ENCODE peak calls at places on chromosomes 2 and 18, in eight cellular contexts. G is HCT116, B is hepatocyte, N is GM23338, H is OCI-LY7, I is SK-N-SH, U is MM.1S, D is PC-3. C is an unnamed sample.
A peak's percentile ranks its signal among the peaks of the same experiment; 100 is the strongest.

GRCh38 chr2:36356199-36356989 is 816 bp downstream of the CRIM1 start:
- DNase-seq in G (no peak), B (peak; percentile 68), N (peak; percentile 58), H (peak; percentile 71), I (peak; percentile 72), U (peak; percentile 39), D (peak; percentile 25), C (peak; percentile 77)

GRCh38 chr2:11701206-11701605 is 31.2 kb upstream of the NTSR2 start:
- DNase-seq in G (no peak), B (no peak), N (no peak), H (peak; percentile 28), I (no peak), U (no peak), D (no peak), C (no peak)

GRCh38 chr2:222776792-222777191 is 84.0 kb upstream of the ACSL3 start:
- DNase-seq in G (no peak), B (no peak), N (no peak), H (no peak), I (no peak), U (no peak), D (no peak), C (no peak)

GRCh38 chr2:55311444-55311870 is 42.4 kb upstream of the MTIF2 start:
- DNase-seq in G (no peak), B (no peak), N (peak; percentile 4), H (peak; percentile 8), I (no peak), U (no peak), D (peak; percentile 71), C (peak; percentile 84)

GRCh38 chr18:7592305-7593071 is 25.4 kb downstream of the PTPRM start:
- DNase-seq in G (no peak), B (no peak), N (peak; percentile 70), H (no peak), I (peak; percentile 36), U (no peak), D (no peak), C (no peak)

GRCh38 chr2:8753609-8754008 is 71.8 kb downstream of the ID2 start:
- DNase-seq in G (no peak), B (no peak), N (no peak), H (no peak), I (no peak), U (peak; percentile 27), D (no peak), C (no peak)

GRCh38 chr18:36511791-36512352 is 214.4 kb downstream of the FHOD3 start:
- DNase-seq in G (no peak), B (no peak), N (no peak), H (no peak), I (peak; percentile 27), U (no peak), D (peak; percentile 4), C (peak; percentile 29)

GRCh38 chr18:24019641-24020331 is 5.2 kb downstream of the TTC39C start:
- DNase-seq in G (no peak), B (no peak), N (no peak), H (peak; percentile 91), I (no peak), U (peak; percentile 96), D (no peak), C (no peak)

GRCh38 chr2:42327125-42327524 is 33.9 kb downstream of the COX7A2L start:
- DNase-seq in G (no peak), B (no peak), N (peak; percentile 29), H (no peak), I (no peak), U (no peak), D (peak; percentile 57), C (no peak)

GRCh38 chr2:68740184-68740914 is 5.7 kb downstream of the ARHGAP25 start:
- DNase-seq in G (no peak), B (no peak), N (no peak), H (no peak), I (no peak), U (no peak), D (no peak), C (no peak)

GRCh38 chr2:226435146-226435545 is 364.5 kb downstream of the IRS1 start:
- DNase-seq in G (no peak), B (no peak), N (no peak), H (no peak), I (no peak), U (no peak), D (no peak), C (no peak)

GRCh38 chr18:62555135-62555534 is 32.3 kb downstream of the ZCCHC2 start:
- DNase-seq in G (no peak), B (no peak), N (no peak), H (no peak), I (no peak), U (no peak), D (peak; percentile 96), C (peak; percentile 46)

GRCh38 chr2:174824098-174824497 is 59.8 kb upstream of the CHRNA1 start:
- DNase-seq in G (no peak), B (no peak), N (no peak), H (no peak), I (no peak), U (no peak), D (no peak), C (no peak)

GRCh38 chr2:157107877-157108276 is 149.6 kb upstream of the GALNT5 start:
- DNase-seq in G (no peak), B (peak; percentile 16), N (no peak), H (no peak), I (no peak), U (no peak), D (peak; percentile 43), C (no peak)

GRCh38 chr2:44942304-44943030 is 965 bp downstream of the SIX3 start:
- DNase-seq in G (no peak), B (no peak), N (no peak), H (no peak), I (peak; percentile 71), U (no peak), D (no peak), C (peak; percentile 43)

GRCh38 chr2:208265371-208265806 is 666 bp upstream of the PIKFYVE start:
- DNase-seq in G (no peak), B (peak; percentile 46), N (peak; percentile 56), H (peak; percentile 82), I (peak; percentile 35), U (peak; percentile 25), D (no peak), C (peak; percentile 72)

GRCh38 chr18:40413160-40413559 is 1541.9 kb upstream of the PIK3C3 start:
- DNase-seq in G (no peak), B (peak; percentile 61), N (peak; percentile 69), H (no peak), I (peak; percentile 25), U (no peak), D (peak; percentile 48), C (peak; percentile 56)

GRCh38 chr2:10340593-10340975 is 37.9 kb downstream of the HPCAL1 start:
- DNase-seq in G (no peak), B (no peak), N (no peak), H (no peak), I (no peak), U (no peak), D (no peak), C (no peak)

GRCh38 chr2:10341193-10341592 is 38.5 kb downstream of the HPCAL1 start:
- DNase-seq in G (no peak), B (no peak), N (no peak), H (no peak), I (no peak), U (no peak), D (no peak), C (no peak)

GRCh38 chr2:10337449-10337848 is 34.7 kb downstream of the HPCAL1 start:
- DNase-seq in G (no peak), B (no peak), N (no peak), H (no peak), I (no peak), U (no peak), D (no peak), C (no peak)

GRCh38 chr2:10338242-10339188 is 35.8 kb downstream of the HPCAL1 start:
- DNase-seq in G (no peak), B (no peak), N (no peak), H (no peak), I (peak; percentile 86), U (no peak), D (no peak), C (no peak)

DNA sequence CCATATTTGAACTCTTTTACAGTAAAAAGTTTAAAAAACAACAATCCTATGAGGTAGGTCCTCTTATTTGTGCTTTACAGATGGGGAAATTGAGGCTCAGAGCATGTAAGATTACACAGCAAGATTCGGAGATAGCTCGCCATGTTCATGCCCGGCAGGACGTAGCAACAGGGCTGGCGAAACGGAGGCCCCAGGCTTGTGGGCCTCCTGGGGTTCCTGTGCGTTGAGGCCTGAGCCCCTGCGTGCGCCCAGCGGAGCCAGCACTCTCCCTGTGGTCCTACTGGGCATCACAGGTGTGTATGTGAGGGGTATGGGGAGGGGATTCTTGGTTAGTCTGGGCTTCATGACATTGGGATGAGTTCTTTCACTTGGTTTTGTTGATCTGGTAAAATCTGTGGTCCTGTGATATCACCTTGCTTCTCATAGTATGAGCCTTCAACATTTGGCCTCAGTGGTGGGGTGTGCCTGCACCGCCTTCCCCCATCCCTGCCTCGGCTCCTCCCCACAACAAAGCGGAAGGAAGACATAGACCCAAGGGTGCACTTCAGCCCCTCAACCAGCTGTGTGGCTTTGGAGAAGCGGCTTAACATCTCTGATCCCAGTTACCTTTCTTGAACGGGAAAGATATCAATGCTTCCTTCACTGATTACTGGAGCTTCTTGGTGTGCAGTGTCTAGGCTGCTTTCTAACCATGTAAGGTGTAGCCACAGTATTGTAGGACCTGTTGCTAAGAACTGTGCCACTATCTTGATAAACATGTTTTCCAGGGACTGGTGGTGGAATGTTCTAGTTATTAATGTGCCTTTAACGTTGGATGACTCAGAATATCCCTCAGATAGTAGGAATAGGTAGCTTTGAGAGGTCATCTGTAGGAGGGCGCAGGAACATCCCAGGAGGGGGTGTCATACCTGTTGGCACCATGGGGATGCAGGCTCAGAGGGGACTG is 37.2 kb downstream of the HPCAL1 start:
- DNase-seq in G (no peak), B (no peak), N (no peak), H (no peak), I (no peak), U (no peak), D (peak; percentile 26), C (no peak)
- H3K4me2 ChIP-seq in G (peak overlapping the region; percentile 21), B (no peak overlapping the region), N (no peak overlapping the region), H (no peak overlapping the region), I (no peak overlapping the region), U (no peak overlapping the region), D (no peak overlapping the region), C (no peak overlapping the region)

GRCh38 chr18:57942090-57942489 is 101.9 kb upstream of the NEDD4L start:
- DNase-seq in G (no peak), B (no peak), N (no peak), H (no peak), I (no peak), U (no peak), D (no peak), C (no peak)
- H2AFZ ChIP-seq in G (no peak overlapping the region), B (no peak overlapping the region), N (no peak overlapping the region), H (no peak overlapping the region), I (no peak overlapping the region), U (no peak overlapping the region), D (no peak overlapping the region), C (no peak overlapping the region)

GRCh38 chr2:236157366-236157765 is 10.8 kb downstream of the GBX2 start:
- DNase-seq in G (no peak), B (no peak), N (no peak), H (no peak), I (no peak), U (no peak), D (no peak), C (no peak)
- TF ChIP-seq EZH2phosphoT487 in G (no peak), B (no peak), N (no peak), H (no peak), I (no peak), U (no peak), D (no peak), C (no peak)

DNA sequence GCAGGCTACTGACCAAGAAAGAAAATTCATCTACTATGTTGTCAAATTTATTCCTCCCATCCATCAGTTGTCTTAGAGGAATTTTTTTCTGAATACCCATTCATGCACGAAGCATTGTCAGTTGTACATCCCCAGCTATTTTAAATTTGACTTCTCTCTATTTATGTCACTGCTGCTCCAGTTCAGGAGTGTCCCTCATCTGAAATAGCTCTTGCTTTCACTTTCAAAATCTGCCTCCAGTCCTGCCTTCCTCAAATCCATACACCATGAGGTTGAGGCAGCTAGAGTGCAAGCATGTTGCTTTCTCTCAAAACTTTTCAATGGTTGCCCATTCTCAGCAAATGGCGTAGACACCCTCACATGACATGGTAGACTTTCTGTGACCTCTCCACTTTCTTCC is 335.4 kb upstream of the CDH2 start:
- DNase-seq in G (no peak), B (no peak), N (no peak), H (no peak), I (no peak), U (peak; percentile 34), D (no peak), C (peak; percentile 28)
- H3K4me2 ChIP-seq in G (no peak overlapping the region), B (no peak overlapping the region), N (no peak overlapping the region), H (no peak overlapping the region), I (peak overlapping the region; percentile 66), U (peak overlapping the region; percentile 18), D (no peak overlapping the region), C (peak overlapping the region; percentile 56)